ENCODE peak calls at places on chromosome 1, in six cellular contexts. S is mesenchymal stem cell, M is H9, E is mesendoderm, A is IMR-90, Z is neuronal stem cell. O is an unnamed sample.
A peak's percentile ranks its signal among the peaks of the same experiment; 100 is the strongest.

GRCh38 chr1:173474097-173474779 is 2.9 kb upstream of the PRDX6 start:
- DNase-seq in S (peak; percentile 35), M (no peak), E (peak; percentile 39), A (peak; percentile 7), Z (no peak), O (no peak)

GRCh38 chr1:169570172-169570574 is 16.1 kb downstream of the F5 start:
- DNase-seq in S (no peak), M (no peak), E (no peak), A (no peak), Z (no peak), O (no peak)

GRCh38 chr1:199298825-199299224 is 660.0 kb downstream of the PTPRC start:
- DNase-seq in S (peak; percentile 81), M (no peak), E (no peak), A (peak; percentile 11), Z (no peak), O (no peak)

GRCh38 chr1:84960371-84960770 is 36.5 kb downstream of the MCOLN2 start:
- DNase-seq in S (peak; percentile 81), M (no peak), E (peak; percentile 55), A (peak; percentile 72), Z (no peak), O (no peak)

GRCh38 chr1:201709564-201710295 is 119.2 kb upstream of the IPO9 start:
- DNase-seq in S (peak; percentile 73), M (peak; percentile 84), E (peak; percentile 80), A (peak; percentile 66), Z (no peak), O (peak; percentile 50)

GRCh38 chr1:117523111-117523510 is 82.7 kb upstream of the TENT5C start:
- DNase-seq in S (no peak), M (no peak), E (no peak), A (no peak), Z (no peak), O (no peak)

GRCh38 chr1:28112388-28113311 is 24.2 kb upstream of the EYA3 start:
- DNase-seq in S (peak; percentile 84), M (peak; percentile 49), E (peak; percentile 67), A (peak; percentile 93), Z (no peak), O (no peak)

GRCh38 chr1:16302709-16303627 is 49.3 kb downstream of the FBXO42 start:
- DNase-seq in S (no peak), M (no peak), E (no peak), A (peak; percentile 10), Z (no peak), O (no peak)

GRCh38 chr1:221809101-221810029 is 67.5 kb upstream of the DUSP10 start:
- DNase-seq in S (no peak), M (no peak), E (no peak), A (peak; percentile 36), Z (no peak), O (no peak)

GRCh38 chr1:206663832-206664652 is 20.7 kb upstream of the MAPKAPK2 start:
- DNase-seq in S (peak; percentile 68), M (peak; percentile 85), E (peak; percentile 86), A (peak; percentile 66), Z (peak; percentile 89), O (no peak)

GRCh38 chr1:16230744-16231143 is 6.2 kb downstream of the CPLANE2 start:
- DNase-seq in S (no peak), M (no peak), E (no peak), A (no peak), Z (no peak), O (no peak)

GRCh38 chr1:115076384-115076906 is 12.9 kb downstream of the TSPAN2 start:
- DNase-seq in S (no peak), M (no peak), E (no peak), A (peak; percentile 6), Z (no peak), O (no peak)

GRCh38 chr1:205849619-205850355 is at the start of gene PM20D1:
- DNase-seq in S (no peak), M (peak; percentile 46), E (peak; percentile 46), A (peak; percentile 69), Z (no peak), O (peak; percentile 19)

GRCh38 chr1:7621334-7622219 is 149.5 kb upstream of the VAMP3 start:
- DNase-seq in S (no peak), M (no peak), E (peak; percentile 55), A (no peak), Z (no peak), O (no peak)

GRCh38 chr1:41631971-41632370 is 147.5 kb upstream of the EDN2 start:
- DNase-seq in S (peak; percentile 80), M (no peak), E (no peak), A (peak; percentile 80), Z (no peak), O (no peak)

GRCh38 chr1:233111731-233112130 is 161.3 kb downstream of the NTPCR start:
- DNase-seq in S (no peak), M (no peak), E (no peak), A (no peak), Z (no peak), O (no peak)

GRCh38 chr1:229619614-229620013 is 6.3 kb downstream of the TAF5L start:
- DNase-seq in S (no peak), M (no peak), E (peak; percentile 48), A (no peak), Z (no peak), O (no peak)
- H2BK15ac ChIP-seq in S (no peak overlapping the region), M (no peak overlapping the region), E (no peak overlapping the region), A (no peak overlapping the region), Z (no peak overlapping the region), O (no peak overlapping the region)

GRCh38 chr1:12657060-12657866 is 13.4 kb downstream of the AADACL4 start:
- DNase-seq in S (no peak), M (no peak), E (no peak), A (no peak), Z (no peak), O (no peak)

GRCh38 chr1:12662556-12662955 is 18.7 kb downstream of the AADACL4 start:
- DNase-seq in S (no peak), M (no peak), E (no peak), A (no peak), Z (no peak), O (no peak)

GRCh38 chr1:12658531-12659453 is 14.9 kb downstream of the AADACL4 start:
- DNase-seq in S (peak; percentile 73), M (peak; percentile 79), E (peak; percentile 87), A (peak; percentile 76), Z (peak; percentile 82), O (peak; percentile 17)

GRCh38 chr1:12665511-12665910 is 21.6 kb downstream of the AADACL4 start:
- DNase-seq in S (no peak), M (no peak), E (no peak), A (no peak), Z (no peak), O (no peak)

DNA sequence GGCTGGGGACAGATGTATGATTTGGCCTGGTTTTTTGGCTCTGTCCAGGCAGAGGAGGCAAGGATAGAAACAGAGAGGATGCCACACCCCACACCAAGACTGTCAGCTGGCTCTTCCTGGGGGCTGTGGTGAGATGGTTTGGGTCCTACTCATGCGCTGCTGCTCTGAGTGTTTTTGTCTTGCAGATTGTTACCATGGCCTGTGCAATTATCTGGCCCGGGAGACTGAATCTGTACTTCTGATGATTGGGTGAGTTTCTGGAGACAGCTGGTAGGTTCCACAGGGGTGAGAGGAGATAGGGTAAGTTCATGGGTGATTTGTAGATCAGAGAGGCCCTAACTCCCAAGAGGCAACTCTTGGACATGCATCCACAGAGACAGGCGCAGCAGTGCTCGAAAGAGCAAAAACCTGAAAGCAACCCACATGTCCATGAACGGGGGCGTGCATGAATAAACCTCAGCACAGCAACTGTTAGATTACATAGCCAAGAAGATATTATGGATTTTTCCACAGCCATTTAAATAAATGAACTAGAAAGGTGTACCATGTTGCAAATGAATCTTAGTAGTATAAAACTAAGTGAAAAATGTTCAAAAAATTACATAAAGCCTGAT is 17.8 kb downstream of the AADACL4 start:
- DNase-seq in S (no peak), M (no peak), E (no peak), A (no peak), Z (no peak), O (no peak)
- H2BK15ac ChIP-seq in S (no peak overlapping the region), M (no peak overlapping the region), E (no peak overlapping the region), A (no peak overlapping the region), Z (no peak overlapping the region), O (no peak overlapping the region)

DNA sequence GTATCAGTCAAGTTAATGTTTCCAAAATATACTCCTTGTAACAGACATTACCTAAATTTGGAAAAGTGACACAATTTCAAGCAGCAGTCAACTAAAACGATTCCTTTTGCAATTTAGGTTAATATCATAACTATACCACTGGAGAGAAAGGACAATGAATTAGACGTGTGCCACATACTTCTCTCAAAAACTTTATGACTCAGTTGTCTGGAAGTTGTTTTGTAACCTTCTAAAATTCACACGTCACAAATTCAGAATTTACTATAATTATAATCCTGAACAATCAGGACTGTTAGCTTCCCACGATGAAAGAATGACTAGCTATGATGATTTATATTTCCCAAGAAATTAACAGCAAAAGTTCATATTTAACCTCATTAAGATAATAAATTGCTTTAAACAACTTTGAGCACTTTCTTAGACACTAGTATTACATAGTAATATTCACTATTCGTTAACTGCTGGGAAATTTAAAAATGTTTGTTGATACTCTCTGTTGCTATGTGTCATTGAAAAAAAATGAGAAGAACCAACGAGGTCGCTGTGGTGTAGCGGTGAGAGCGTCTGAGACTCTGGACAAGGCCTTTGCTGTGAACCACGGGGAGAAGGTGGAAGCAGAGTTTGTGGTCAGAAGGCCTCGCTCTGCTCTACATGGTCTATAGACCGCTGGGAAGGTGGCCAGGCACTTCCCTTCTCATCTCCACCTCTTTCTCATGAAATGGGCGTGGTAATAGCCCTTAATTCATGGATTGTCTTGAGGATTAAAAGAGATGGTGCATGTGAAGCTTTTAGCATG is 27.9 kb upstream of the BATF3 start:
- DNase-seq in S (peak; percentile 67), M (no peak), E (no peak), A (peak; percentile 54), Z (no peak), O (no peak)
- H2BK15ac ChIP-seq in S (no peak overlapping the region), M (no peak overlapping the region), E (no peak overlapping the region), A (no peak overlapping the region), Z (no peak overlapping the region), O (no peak overlapping the region)

DNA sequence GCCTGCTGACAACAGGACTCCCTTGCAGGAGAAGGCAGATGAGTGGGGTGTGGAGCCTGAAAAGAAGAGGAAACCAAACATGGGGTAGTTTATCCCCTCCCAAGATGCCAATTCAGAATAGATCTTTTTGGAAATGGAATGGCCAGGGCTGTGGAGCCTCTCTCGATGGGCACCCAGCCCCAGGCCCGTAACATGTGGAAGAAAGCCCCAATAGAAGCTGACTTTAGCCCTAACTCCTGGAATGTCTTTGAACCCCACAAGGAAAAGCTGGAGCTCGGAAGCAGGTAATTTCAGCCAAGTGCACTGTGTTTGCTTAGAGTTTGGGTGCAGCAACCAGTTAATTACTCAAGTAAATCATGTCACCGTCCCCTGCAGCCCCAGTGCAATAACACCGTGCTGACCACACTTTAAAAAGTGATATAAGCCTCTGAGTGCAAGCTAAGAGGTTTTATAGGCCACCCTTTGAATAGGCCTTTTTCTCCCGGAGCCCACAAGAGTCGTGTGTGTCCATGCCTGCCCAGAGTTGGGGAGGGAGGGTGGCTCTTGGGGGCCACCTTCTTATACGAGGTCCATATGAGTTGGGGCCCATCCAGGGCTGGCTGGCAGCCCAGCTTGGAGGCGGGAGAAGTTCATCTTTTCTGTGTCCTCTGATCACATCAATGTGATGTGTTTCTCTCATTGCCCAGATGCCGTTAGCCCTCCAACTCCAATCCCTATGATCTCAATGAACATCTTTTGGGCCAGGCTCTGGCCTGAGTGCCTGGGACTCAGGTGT is 153.2 kb downstream of the TRABD2B start:
- DNase-seq in S (no peak), M (no peak), E (no peak), A (no peak), Z (no peak), O (no peak)
- H2BK15ac ChIP-seq in S (no peak overlapping the region), M (no peak overlapping the region), E (no peak overlapping the region), A (no peak overlapping the region), Z (no peak overlapping the region), O (no peak overlapping the region)